ENCODE peak calls at places on chromosomes 7 and 10, in five cellular contexts. One of them, this sample, is unnamed.

GRCh38 chr7:28469562-28469961 is 57.2 kb downstream of the CREB5 start:
- DNase-seq in NCI-H2029 treated with DMSO at 0.1 percent for 48 hours: no peak
- DNase-seq in naive thymus-derived CD8-positive, alpha-beta T cell: no peak
- DNase-seq in NCI-H1436 treated with DMSO at 0.1 percent for 48 hours: no peak
- DNase-seq in retinal pigment epithelial cell: no peak
- DNase-seq in this sample: no peak

GRCh38 chr7:68679456-68680234 is 918.6 kb upstream of the AUTS2 start:
- DNase-seq in NCI-H2029 treated with DMSO at 0.1 percent for 48 hours: peak
- DNase-seq in naive thymus-derived CD8-positive, alpha-beta T cell: no peak
- DNase-seq in NCI-H1436 treated with DMSO at 0.1 percent for 48 hours: no peak
- DNase-seq in retinal pigment epithelial cell: no peak
- DNase-seq in this sample: no peak

GRCh38 chr10:6082496-6083395 is 6.1 kb upstream of the RBM17 start:
- DNase-seq in NCI-H2029 treated with DMSO at 0.1 percent for 48 hours: no peak
- DNase-seq in naive thymus-derived CD8-positive, alpha-beta T cell: no peak
- DNase-seq in NCI-H1436 treated with DMSO at 0.1 percent for 48 hours: no peak
- DNase-seq in retinal pigment epithelial cell: no peak
- DNase-seq in this sample: no peak

GRCh38 chr7:44065431-44066110 is at the start of gene PGAM2:
- DNase-seq in NCI-H2029 treated with DMSO at 0.1 percent for 48 hours: no peak
- DNase-seq in naive thymus-derived CD8-positive, alpha-beta T cell: no peak
- DNase-seq in NCI-H1436 treated with DMSO at 0.1 percent for 48 hours: no peak
- DNase-seq in retinal pigment epithelial cell: no peak
- DNase-seq in this sample: peak

GRCh38 chr10:71486465-71487114 is 89.9 kb downstream of the CDH23 start:
- DNase-seq in NCI-H2029 treated with DMSO at 0.1 percent for 48 hours: no peak
- DNase-seq in naive thymus-derived CD8-positive, alpha-beta T cell: no peak
- DNase-seq in NCI-H1436 treated with DMSO at 0.1 percent for 48 hours: no peak
- DNase-seq in retinal pigment epithelial cell: no peak
- DNase-seq in this sample: peak

GRCh38 chr7:155408657-155409586 is 49.0 kb upstream of the EN2 start:
- DNase-seq in NCI-H2029 treated with DMSO at 0.1 percent for 48 hours: no peak
- DNase-seq in naive thymus-derived CD8-positive, alpha-beta T cell: no peak
- DNase-seq in NCI-H1436 treated with DMSO at 0.1 percent for 48 hours: no peak
- DNase-seq in retinal pigment epithelial cell: no peak
- DNase-seq in this sample: peak

GRCh38 chr10:95815701-95816100 is 59.7 kb downstream of the ENTPD1 start:
- DNase-seq in NCI-H2029 treated with DMSO at 0.1 percent for 48 hours: no peak
- DNase-seq in naive thymus-derived CD8-positive, alpha-beta T cell: no peak
- DNase-seq in NCI-H1436 treated with DMSO at 0.1 percent for 48 hours: no peak
- DNase-seq in retinal pigment epithelial cell: no peak
- DNase-seq in this sample: peak

GRCh38 chr7:110442386-110442837 is 648.5 kb upstream of the LRRN3 start:
- DNase-seq in NCI-H2029 treated with DMSO at 0.1 percent for 48 hours: peak
- DNase-seq in naive thymus-derived CD8-positive, alpha-beta T cell: no peak
- DNase-seq in NCI-H1436 treated with DMSO at 0.1 percent for 48 hours: no peak
- DNase-seq in retinal pigment epithelial cell: peak
- DNase-seq in this sample: peak

GRCh38 chr10:88992945-88993537 is 2.4 kb downstream of the FAS start:
- DNase-seq in NCI-H2029 treated with DMSO at 0.1 percent for 48 hours: no peak
- DNase-seq in naive thymus-derived CD8-positive, alpha-beta T cell: no peak
- DNase-seq in NCI-H1436 treated with DMSO at 0.1 percent for 48 hours: no peak
- DNase-seq in retinal pigment epithelial cell: no peak
- DNase-seq in this sample: peak

GRCh38 chr7:116198748-116199410 is 11.5 kb upstream of the TES start:
- DNase-seq in NCI-H2029 treated with DMSO at 0.1 percent for 48 hours: no peak
- DNase-seq in naive thymus-derived CD8-positive, alpha-beta T cell: no peak
- DNase-seq in NCI-H1436 treated with DMSO at 0.1 percent for 48 hours: no peak
- DNase-seq in retinal pigment epithelial cell: no peak
- DNase-seq in this sample: no peak

GRCh38 chr10:50385610-50386009 is 134.3 kb upstream of the ASAH2 start:
- DNase-seq in NCI-H2029 treated with DMSO at 0.1 percent for 48 hours: no peak
- DNase-seq in naive thymus-derived CD8-positive, alpha-beta T cell: no peak
- DNase-seq in NCI-H1436 treated with DMSO at 0.1 percent for 48 hours: peak
- DNase-seq in retinal pigment epithelial cell: no peak
- DNase-seq in this sample: peak

GRCh38 chr7:98238976-98239375 is 13.1 kb downstream of the TECPR1 start:
- DNase-seq in NCI-H2029 treated with DMSO at 0.1 percent for 48 hours: no peak
- DNase-seq in naive thymus-derived CD8-positive, alpha-beta T cell: no peak
- DNase-seq in NCI-H1436 treated with DMSO at 0.1 percent for 48 hours: no peak
- DNase-seq in retinal pigment epithelial cell: no peak
- DNase-seq in this sample: peak

GRCh38 chr7:6589829-6590644 is at the start of gene INTS15:
- DNase-seq in NCI-H2029 treated with DMSO at 0.1 percent for 48 hours: no peak
- DNase-seq in naive thymus-derived CD8-positive, alpha-beta T cell: peak
- DNase-seq in NCI-H1436 treated with DMSO at 0.1 percent for 48 hours: no peak
- DNase-seq in retinal pigment epithelial cell: peak
- DNase-seq in this sample: peak

GRCh38 chr7:158722574-158723237 is 18.1 kb upstream of the NCAPG2 start:
- DNase-seq in NCI-H2029 treated with DMSO at 0.1 percent for 48 hours: no peak
- DNase-seq in naive thymus-derived CD8-positive, alpha-beta T cell: no peak
- DNase-seq in NCI-H1436 treated with DMSO at 0.1 percent for 48 hours: no peak
- DNase-seq in retinal pigment epithelial cell: no peak
- DNase-seq in this sample: no peak

GRCh38 chr10:72126184-72126871 is 38.0 kb upstream of the SPOCK2 start:
- DNase-seq in NCI-H2029 treated with DMSO at 0.1 percent for 48 hours: no peak
- DNase-seq in naive thymus-derived CD8-positive, alpha-beta T cell: no peak
- DNase-seq in NCI-H1436 treated with DMSO at 0.1 percent for 48 hours: no peak
- DNase-seq in retinal pigment epithelial cell: no peak
- DNase-seq in this sample: peak

GRCh38 chr10:1291178-1292090 is 235.2 kb downstream of the WDR37 start:
- DNase-seq in NCI-H2029 treated with DMSO at 0.1 percent for 48 hours: no peak
- DNase-seq in naive thymus-derived CD8-positive, alpha-beta T cell: no peak
- DNase-seq in NCI-H1436 treated with DMSO at 0.1 percent for 48 hours: no peak
- DNase-seq in retinal pigment epithelial cell: no peak
- DNase-seq in this sample: no peak

GRCh38 chr7:89780291-89780690 is 374.0 kb upstream of the STEAP1 start:
- DNase-seq in NCI-H2029 treated with DMSO at 0.1 percent for 48 hours: no peak
- DNase-seq in naive thymus-derived CD8-positive, alpha-beta T cell: no peak
- DNase-seq in NCI-H1436 treated with DMSO at 0.1 percent for 48 hours: no peak
- DNase-seq in retinal pigment epithelial cell: no peak
- DNase-seq in this sample: no peak

GRCh38 chr10:75592014-75592842 is 160.8 kb downstream of the LRMDA start:
- DNase-seq in NCI-H2029 treated with DMSO at 0.1 percent for 48 hours: no peak
- DNase-seq in naive thymus-derived CD8-positive, alpha-beta T cell: no peak
- DNase-seq in NCI-H1436 treated with DMSO at 0.1 percent for 48 hours: no peak
- DNase-seq in retinal pigment epithelial cell: no peak
- DNase-seq in this sample: no peak

GRCh38 chr10:3761111-3761686 is 23.8 kb downstream of the KLF6 start:
- DNase-seq in NCI-H2029 treated with DMSO at 0.1 percent for 48 hours: no peak
- DNase-seq in naive thymus-derived CD8-positive, alpha-beta T cell: no peak
- DNase-seq in NCI-H1436 treated with DMSO at 0.1 percent for 48 hours: no peak
- DNase-seq in retinal pigment epithelial cell: no peak
- DNase-seq in this sample: peak

GRCh38 chr10:125269716-125270115 is 109.4 kb upstream of the CTBP2 start:
- DNase-seq in NCI-H2029 treated with DMSO at 0.1 percent for 48 hours: no peak
- DNase-seq in naive thymus-derived CD8-positive, alpha-beta T cell: no peak
- DNase-seq in NCI-H1436 treated with DMSO at 0.1 percent for 48 hours: no peak
- DNase-seq in retinal pigment epithelial cell: no peak
- DNase-seq in this sample: no peak

GRCh38 chr7:46153951-46154787 is 233.1 kb upstream of the IGFBP3 start:
- DNase-seq in NCI-H2029 treated with DMSO at 0.1 percent for 48 hours: no peak
- DNase-seq in naive thymus-derived CD8-positive, alpha-beta T cell: no peak
- DNase-seq in NCI-H1436 treated with DMSO at 0.1 percent for 48 hours: no peak
- DNase-seq in retinal pigment epithelial cell: peak
- DNase-seq in this sample: peak

GRCh38 chr7:121433775-121434174 is 37.7 kb upstream of the FAM3C start:
- DNase-seq in NCI-H2029 treated with DMSO at 0.1 percent for 48 hours: no peak
- DNase-seq in naive thymus-derived CD8-positive, alpha-beta T cell: no peak
- DNase-seq in NCI-H1436 treated with DMSO at 0.1 percent for 48 hours: no peak
- DNase-seq in retinal pigment epithelial cell: no peak
- DNase-seq in this sample: no peak

GRCh38 chr7:28407643-28408042 is 4.7 kb upstream of the CREB5 start:
- DNase-seq in NCI-H2029 treated with DMSO at 0.1 percent for 48 hours: no peak
- DNase-seq in naive thymus-derived CD8-positive, alpha-beta T cell: no peak
- DNase-seq in NCI-H1436 treated with DMSO at 0.1 percent for 48 hours: no peak
- DNase-seq in retinal pigment epithelial cell: no peak
- DNase-seq in this sample: peak

This sample was measured in choroid plexus epithelial cell.